ENCODE peak calls at places on chromosome 4, in four cellular contexts. Q is A549, O is K562, A is GM12878. V is an unnamed sample.

GRCh38 chr4:99885063-99885664 is 9.1 kb downstream of the LAMTOR3 start:
- DNase-seq in Q (peak; percentile 51), O (peak; percentile 23), A (no peak), V (peak; percentile 21)

GRCh38 chr4:142396279-142396678 is 449.8 kb downstream of the INPP4B start:
- DNase-seq in Q (no peak), O (no peak), A (no peak), V (no peak)

GRCh38 chr4:118889313-118889694 is 650 bp downstream of the SYNPO2 start:
- DNase-seq in O (no peak), A (no peak), Q (no peak), V (no peak)

GRCh38 chr4:174460684-174461083 is 61.6 kb downstream of the HPGD start:
- DNase-seq in Q (no peak), O (no peak), A (no peak), V (no peak)

GRCh38 chr4:41257901-41258300 is 1.2 kb downstream of the UCHL1 start:
- DNase-seq in Q (no peak), O (no peak), A (no peak), V (no peak)

GRCh38 chr4:36172650-36173049 is 71.7 kb downstream of the ARAP2 start:
- DNase-seq in A (no peak), Q (no peak), O (no peak), V (no peak)

GRCh38 chr4:142079951-142080350 is 443.6 kb downstream of the IL15 start:
- DNase-seq in O (no peak), Q (no peak), A (no peak), V (no peak)

GRCh38 chr4:70183168-70183939 is 12.2 kb upstream of the ODAM start:
- DNase-seq in O (peak; percentile 23), Q (peak; percentile 57), A (no peak), V (peak; percentile 75)

GRCh38 chr4:8920289-8920965 is 48.8 kb upstream of the HMX1 start:
- DNase-seq in Q (no peak), A (no peak), O (peak; percentile 2), V (no peak)

GRCh38 chr4:43316813-43317212 is 424.3 kb downstream of the GRXCR1 start:
- DNase-seq in A (no peak), O (no peak), Q (no peak), V (peak; percentile 1)

GRCh38 chr4:132065940-132066495 is 1083.1 kb upstream of the PCDH10 start:
- DNase-seq in A (no peak), Q (no peak), O (no peak), V (no peak)

GRCh38 chr4:90438540-90438939 is 311.3 kb downstream of the CCSER1 start:
- DNase-seq in Q (no peak), O (no peak), A (no peak), V (no peak)

GRCh38 chr4:170339522-170339921 is 249.8 kb upstream of the AADAT start:
- DNase-seq in O (no peak), A (no peak), Q (no peak), V (no peak)

GRCh38 chr4:88275516-88275915 is 8.8 kb downstream of the PPM1K start:
- DNase-seq in Q (no peak), O (no peak), A (no peak), V (no peak)

GRCh38 chr4:185138161-185138560 is 4.9 kb upstream of the SLC25A4 start:
- DNase-seq in Q (no peak), O (no peak), A (no peak), V (no peak)

GRCh38 chr4:44493924-44494323 is 45.3 kb upstream of the KCTD8 start:
- DNase-seq in A (no peak), Q (peak; percentile 17), O (peak; percentile 13), V (peak; percentile 20)

GRCh38 chr4:8353912-8354453 is 84.4 kb downstream of the HTRA3 start:
- DNase-seq in Q (no peak), O (no peak), A (no peak), V (no peak)

GRCh38 chr4:123096038-123096437 is 173.6 kb upstream of the NUDT6 start:
- DNase-seq in Q (peak; percentile 48), A (no peak), O (peak; percentile 14), V (peak; percentile 15)

GRCh38 chr4:188110741-188111458 is 1.5 kb upstream of the TRIML2 start:
- DNase-seq in Q (peak; percentile 88), A (no peak), O (no peak), V (no peak)

GRCh38 chr4:4693755-4694295 is 152.0 kb upstream of the STX18 start:
- DNase-seq in A (no peak), Q (no peak), O (no peak), V (no peak)

GRCh38 chr4:151540728-151541437 is 131.9 kb downstream of the FHIP1A start:
- DNase-seq in O (no peak), A (no peak), Q (peak; percentile 86), V (no peak)

GRCh38 chr4:128859887-128860774 is 50.6 kb downstream of the JADE1 start:
- DNase-seq in O (no peak), A (no peak), Q (no peak), V (no peak)

GRCh38 chr4:8908206-8908893 is 36.7 kb upstream of the HMX1 start:
- DNase-seq in O (no peak), Q (no peak), A (no peak), V (no peak)

GRCh38 chr4:128244379-128244778 is 43.2 kb downstream of the PGRMC2 start:
- DNase-seq in A (no peak), Q (no peak), O (no peak), V (no peak)

GRCh38 chr4:148273501-148273986 is 168.7 kb downstream of the NR3C2 start:
- DNase-seq in Q (no peak), O (no peak), A (no peak), V (no peak)

GRCh38 chr4:54800831-54801530 is 143.2 kb downstream of the KIT start:
- DNase-seq in Q (no peak), A (no peak), O (no peak), V (no peak)

GRCh38 chr4:40990899-40991265 is 223.5 kb downstream of the APBB2 start:
- DNase-seq in O (no peak), A (peak; percentile 58), Q (peak; percentile 37), V (no peak)

GRCh38 chr4:105965183-105965800 is 70.0 kb downstream of the NPNT start:
- DNase-seq in O (no peak), A (no peak), Q (no peak), V (no peak)

GRCh38 chr4:80093563-80093962 is 20.5 kb upstream of the ANTXR2 start:
- DNase-seq in A (no peak), Q (no peak), O (no peak), V (no peak)

GRCh38 chr4:153497091-153497531 is 31.0 kb downstream of the TMEM131L start:
- DNase-seq in A (no peak), O (no peak), Q (peak; percentile 3), V (peak; percentile 58)

GRCh38 chr4:101349346-101350064 is 2.2 kb upstream of the PPP3CA start:
- DNase-seq in O (no peak), Q (peak; percentile 61), A (no peak), V (no peak)

GRCh38 chr4:125826801-125827200 is 512.0 kb downstream of the FAT4 start:
- DNase-seq in O (no peak), A (no peak), Q (no peak), V (no peak)

GRCh38 chr4:127015616-127016015 is 617.1 kb upstream of the INTU start:
- DNase-seq in Q (no peak), O (no peak), A (no peak), V (no peak)
- TF ChIP-seq POLR2AphosphoS2 in Q (no peak), O (no peak), A (no peak), V (no peak)

GRCh38 chr4:98659106-98659592 is 738 bp upstream of the TSPAN5 start:
- DNase-seq in A (no peak), Q (peak; percentile 43), O (no peak), V (no peak)
- TF ChIP-seq POLR2AphosphoS2 in A (no peak), Q (no peak), O (no peak), V (no peak)

DNA sequence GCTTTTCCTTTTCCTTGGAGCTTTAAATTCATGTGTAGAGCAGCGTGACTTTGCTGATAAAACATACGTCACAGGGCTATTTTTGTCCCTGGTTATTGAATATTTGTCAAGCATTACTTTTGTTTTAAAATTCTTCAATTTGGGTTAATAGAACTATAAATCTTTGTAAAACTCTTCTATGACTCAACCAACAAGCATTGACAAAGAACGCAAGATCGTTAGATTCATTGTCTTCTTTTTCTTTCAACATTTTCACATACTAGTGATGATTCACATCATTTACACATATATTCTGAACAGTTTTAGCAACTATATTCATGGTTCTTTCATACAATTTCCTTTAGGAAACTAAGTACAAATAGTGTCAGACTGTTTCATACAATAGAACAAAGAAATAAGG is 72.0 kb upstream of the GPM6A start:
- DNase-seq in A (no peak), Q (no peak), O (no peak), V (no peak)
- TF ChIP-seq POLR2AphosphoS2 in A (no peak), Q (no peak), O (no peak), V (no peak)

GRCh38 chr4:81504685-81505598 is 33.2 kb upstream of the RASGEF1B start:
- DNase-seq in Q (no peak), A (no peak), O (no peak), V (no peak)

GRCh38 chr4:81509822-81510221 is 38.1 kb upstream of the RASGEF1B start:
- DNase-seq in Q (no peak), O (no peak), A (no peak), V (no peak)

GRCh38 chr4:81507530-81507929 is 35.8 kb upstream of the RASGEF1B start:
- DNase-seq in A (no peak), Q (no peak), O (no peak), V (no peak)

GRCh38 chr4:81508786-81509574 is 37.3 kb upstream of the RASGEF1B start:
- DNase-seq in O (no peak), Q (no peak), A (no peak), V (no peak)

DNA sequence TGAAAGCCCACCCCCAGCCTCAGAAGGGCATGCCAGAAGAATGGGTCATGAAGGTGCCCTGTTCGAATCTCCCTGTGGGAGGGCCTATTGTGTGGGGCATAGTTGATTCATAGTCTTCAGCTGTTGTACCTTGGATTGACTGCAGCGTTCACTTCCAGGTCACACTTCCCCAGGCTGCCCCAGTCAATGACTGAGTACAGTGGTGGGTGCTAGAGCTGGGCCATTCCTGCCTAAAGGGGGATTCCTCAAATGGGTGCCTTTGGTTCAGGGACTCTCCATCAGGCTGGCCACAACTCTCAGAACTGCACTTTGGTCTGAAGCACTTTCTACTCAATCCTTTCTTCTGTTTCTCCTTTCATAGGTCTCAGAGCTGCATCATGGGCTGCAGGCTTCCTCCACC is 35.0 kb upstream of the RASGEF1B start:
- DNase-seq in Q (no peak), O (no peak), A (peak; percentile 33), V (no peak)
- TF ChIP-seq POLR2AphosphoS2 in Q (no peak), O (no peak), A (no peak), V (no peak)

GRCh38 chr4:156113138-156113537 is 159.5 kb upstream of the CTSO start:
- DNase-seq in Q (no peak), A (no peak), O (no peak), V (no peak)

GRCh38 chr4:156111706-156112105 is 158.0 kb upstream of the CTSO start:
- DNase-seq in Q (no peak), A (no peak), O (no peak), V (no peak)

GRCh38 chr4:156109943-156110925 is 156.6 kb upstream of the CTSO start:
- DNase-seq in O (no peak), Q (peak; percentile 2), A (no peak), V (no peak)
- TF ChIP-seq POLR2AphosphoS2 in O (no peak), Q (no peak), A (no peak), V (no peak)

DNA sequence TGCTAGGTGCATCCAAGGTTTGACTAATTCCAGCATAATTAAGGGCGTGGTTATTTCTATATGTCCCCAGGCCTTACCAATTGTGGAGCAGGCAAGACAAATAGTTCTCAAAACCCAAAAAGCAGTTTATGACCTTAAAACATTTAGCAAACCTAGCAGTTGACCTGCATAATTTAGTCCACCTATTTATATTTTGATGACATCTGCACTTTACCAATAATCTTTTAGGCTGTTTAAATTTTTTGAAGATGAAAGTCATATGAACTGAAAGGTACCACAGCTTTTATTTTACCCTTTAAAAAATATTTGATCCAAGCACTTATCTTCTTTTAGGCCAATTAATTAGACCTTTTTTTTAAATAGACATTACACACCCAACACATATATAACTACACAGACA is 9.8 kb upstream of the ASIC5 start:
- DNase-seq in Q (no peak), O (no peak), A (no peak), V (no peak)
- TF ChIP-seq POLR2AphosphoS2 in Q (no peak), O (no peak), A (no peak), V (no peak)